ENCODE peak calls at places on chromosomes 11 and 22, in eight cellular contexts. R is cardiac fibroblast, G is GM13976, J is mammary epithelial cell, O is ovary, W is breast epithelium, K is sigmoid colon, F is PC-3. D is an unnamed sample.

GRCh38 chr22:27775698-27776409 is 25.7 kb downstream of the MN1 start:
- DNase-seq in R (no peak), G (no peak), J (no peak), O (no peak), W (no peak), K (no peak), F (no peak), D (no peak)

GRCh38 chr22:38652858-38653257 is 3.3 kb downstream of the FAM227A start:
- DNase-seq in R (no peak), G (no peak), J (no peak), O (no peak), W (no peak), K (no peak), F (no peak), D (no peak)

GRCh38 chr22:40540265-40540664 is 96.3 kb downstream of the MRTFA start:
- DNase-seq in R (no peak), G (no peak), J (no peak), O (no peak), W (no peak), K (no peak), F (no peak), D (no peak)

GRCh38 chr11:126485021-126485781 is 129.7 kb downstream of the ST3GAL4 start:
- DNase-seq in R (peak; percentile 27), G (no peak), J (peak; percentile 14), O (no peak), W (no peak), K (peak; percentile 53), F (peak; percentile 21), D (no peak)

GRCh38 chr11:44944181-44944852 is 6.4 kb downstream of the TP53I11 start:
- DNase-seq in R (no peak), G (no peak), J (no peak), O (no peak), W (no peak), K (no peak), F (no peak), D (no peak)

GRCh38 chr22:41504397-41504796 is 35.5 kb downstream of the ACO2 start:
- DNase-seq in R (peak; percentile 83), G (no peak), J (peak; percentile 26), O (no peak), W (no peak), K (no peak), F (no peak), D (peak; percentile 81)

GRCh38 chr11:71580057-71581003 is 2.3 kb downstream of the KRTAP5-11 start:
- DNase-seq in R (peak; percentile 92), G (peak; percentile 65), J (peak; percentile 54), O (peak; percentile 33), W (peak; percentile 63), K (peak; percentile 76), F (peak; percentile 88), D (peak; percentile 78)

GRCh38 chr11:30823119-30823518 is 237.0 kb upstream of the MPPED2 start:
- DNase-seq in R (no peak), G (no peak), J (no peak), O (no peak), W (no peak), K (no peak), F (no peak), D (no peak)

GRCh38 chr22:28736296-28737155 is 5.1 kb downstream of the CHEK2 start:
- DNase-seq in R (no peak), G (no peak), J (no peak), O (no peak), W (no peak), K (no peak), F (no peak), D (no peak)

GRCh38 chr22:21918466-21919185 is 34.0 kb downstream of the PPM1F start:
- DNase-seq in R (no peak), G (no peak), J (no peak), O (peak; percentile 4), W (no peak), K (no peak), F (no peak), D (no peak)

GRCh38 chr22:28172948-28173360 is 253.9 kb upstream of the PITPNB start:
- DNase-seq in R (no peak), G (no peak), J (peak; percentile 80), O (no peak), W (no peak), K (no peak), F (peak; percentile 55), D (peak; percentile 4)

GRCh38 chr11:104151404-104152204 is 12.3 kb downstream of the PDGFD start:
- DNase-seq in R (peak; percentile 43), G (no peak), J (no peak), O (no peak), W (no peak), K (no peak), F (peak; percentile 48), D (peak; percentile 43)

GRCh38 chr11:68213555-68214172 is 568 bp upstream of the KMT5B start:
- DNase-seq in R (peak; percentile 94), G (peak; percentile 89), J (peak; percentile 91), O (peak; percentile 91), W (peak; percentile 80), K (peak; percentile 96), F (peak; percentile 91), D (peak; percentile 81)

GRCh38 chr11:68214173-68215086 is 1.3 kb upstream of the KMT5B start:
- DNase-seq in R (no peak), G (peak; percentile 56), J (no peak), O (peak; percentile 60), W (peak; percentile 35), K (no peak), F (no peak), D (no peak)

GRCh38 chr11:68213135-68213515 is at the start of gene KMT5B:
- DNase-seq in R (peak; percentile 57), G (peak; percentile 58), J (no peak), O (peak; percentile 74), W (no peak), K (no peak), F (peak; percentile 45), D (peak; percentile 32)

GRCh38 chr11:68211546-68211945 is 1.6 kb downstream of the KMT5B start:
- DNase-seq in R (no peak), G (no peak), J (no peak), O (no peak), W (peak; percentile 35), K (no peak), F (peak; percentile 37), D (no peak)

DNA sequence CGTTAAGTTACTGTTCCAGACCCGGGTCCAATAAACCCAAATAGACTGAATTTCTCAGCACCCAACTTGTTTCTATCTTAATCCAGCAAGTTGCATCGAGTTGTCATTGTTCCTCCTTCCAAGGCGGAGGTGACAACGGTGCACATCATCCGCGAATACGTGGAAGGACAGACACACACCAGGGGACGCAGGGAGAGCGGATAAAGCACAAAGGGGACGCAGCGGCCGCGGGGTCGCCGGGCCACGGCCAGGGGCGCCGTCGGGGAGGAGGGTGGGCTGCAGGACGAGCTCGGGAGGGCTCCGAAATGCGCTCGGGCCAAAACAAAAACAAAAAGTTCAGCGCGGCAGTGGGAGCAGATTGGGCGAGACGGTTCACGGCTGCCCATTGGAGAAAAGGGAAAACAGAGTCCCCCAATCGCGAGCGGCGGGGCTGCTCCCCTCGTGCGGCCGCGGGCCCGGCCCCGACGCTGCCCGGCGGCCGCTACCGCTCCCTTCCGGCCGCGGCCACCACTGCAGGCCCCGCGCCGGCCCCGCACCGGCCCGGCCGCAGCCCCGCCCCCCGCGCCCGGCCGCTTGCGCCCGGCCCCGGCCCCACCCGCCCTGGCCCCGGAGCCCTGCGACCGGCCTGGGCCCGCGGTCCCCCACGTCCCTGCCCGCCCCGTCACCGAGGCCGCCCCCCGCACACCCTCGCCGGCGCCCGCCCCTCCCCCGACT is 518 bp downstream of the KMT5B start:
- DNase-seq in R (peak; percentile 73), G (peak; percentile 89), J (peak; percentile 69), O (peak; percentile 75), W (peak; percentile 59), K (peak; percentile 91), F (peak; percentile 80), D (peak; percentile 78)
- TF ChIP-seq CTCF in R (peak; percentile 5), G (peak; percentile 40), J (peak; percentile 26), O (peak; percentile 31), W (peak; percentile 33), K (no peak), F (peak; percentile 28), D (no peak)

DNA sequence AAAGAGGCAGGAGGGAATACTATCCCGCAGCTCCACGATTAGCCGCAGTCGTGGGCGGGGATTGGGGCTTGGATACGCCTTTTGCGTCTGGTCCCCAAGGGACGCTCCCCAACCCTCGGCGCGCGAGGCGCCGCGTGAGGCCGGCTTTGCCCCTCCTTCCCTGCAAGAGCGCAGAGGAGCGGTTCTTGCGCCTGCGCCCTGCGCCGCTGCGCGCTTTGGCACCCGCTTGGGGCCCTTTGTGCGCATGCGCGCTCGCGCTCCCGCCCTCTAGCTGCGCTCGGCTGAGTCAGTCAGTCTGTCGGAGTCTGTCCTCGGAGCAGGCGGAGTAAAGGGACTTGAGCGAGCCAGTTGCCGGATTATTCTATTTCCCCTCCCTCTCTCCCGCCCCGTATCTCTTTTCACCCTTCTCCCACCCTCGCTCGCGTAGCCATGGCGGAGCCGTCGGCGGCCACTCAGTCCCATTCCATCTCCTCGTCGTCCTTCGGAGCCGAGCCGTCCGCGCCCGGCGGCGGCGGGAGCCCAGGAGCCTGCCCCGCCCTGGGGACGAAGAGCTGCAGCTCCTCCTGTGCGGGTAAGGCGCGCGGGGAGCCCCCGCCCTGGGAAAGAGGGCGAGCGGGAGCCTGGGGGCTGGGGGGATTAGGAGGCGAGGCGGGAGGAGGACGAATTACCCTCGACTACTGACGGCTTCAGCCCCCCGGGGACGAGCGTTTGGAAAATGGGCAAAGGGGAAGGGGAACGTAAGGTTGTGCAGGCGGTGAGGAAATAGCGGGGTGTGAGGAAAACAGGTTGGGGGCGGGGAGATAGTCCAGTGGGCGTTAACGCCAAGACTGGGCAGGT is at the start of gene RTN3:
- DNase-seq in R (peak; percentile 98), G (peak; percentile 98), J (peak; percentile 98), O (peak; percentile 96), W (peak; percentile 93), K (peak; percentile 98), F (peak; percentile 100), D (peak; percentile 97)
- TF ChIP-seq CTCF in R (no peak), G (no peak), J (peak; percentile 8), O (no peak), W (no peak), K (no peak), F (no peak), D (no peak)

GRCh38 chr11:117519170-117519569 is 191.5 kb downstream of the CEP164 start:
- DNase-seq in R (no peak), G (no peak), J (no peak), O (no peak), W (no peak), K (no peak), F (no peak), D (no peak)
- TF ChIP-seq CTCF in R (no peak), G (no peak), J (no peak), O (no peak), W (no peak), K (no peak), F (no peak), D (no peak)

GRCh38 chr11:102452461-102453285 is at the start of gene TMEM123:
- DNase-seq in R (peak; percentile 52), G (peak; percentile 89), J (peak; percentile 67), O (peak; percentile 86), W (peak; percentile 61), K (peak; percentile 92), F (peak; percentile 67), D (peak; percentile 65)

GRCh38 chr11:102453286-102453797 is 777 bp upstream of the TMEM123 start:
- DNase-seq in R (no peak), G (no peak), J (peak; percentile 49), O (no peak), W (peak; percentile 43), K (no peak), F (peak; percentile 42), D (peak; percentile 37)

GRCh38 chr11:102451041-102451692 is 1.4 kb downstream of the TMEM123 start:
- DNase-seq in R (no peak), G (no peak), J (no peak), O (no peak), W (no peak), K (no peak), F (no peak), D (no peak)

GRCh38 chr11:102449651-102450570 is 2.7 kb downstream of the TMEM123 start:
- DNase-seq in R (no peak), G (no peak), J (no peak), O (no peak), W (no peak), K (no peak), F (no peak), D (no peak)

GRCh38 chr11:102451693-102452460 is 688 bp downstream of the TMEM123 start:
- DNase-seq in R (peak; percentile 55), G (peak; percentile 76), J (peak; percentile 58), O (peak; percentile 65), W (peak; percentile 52), K (peak; percentile 83), F (peak; percentile 67), D (peak; percentile 62)
- TF ChIP-seq CTCF in R (no peak), G (peak; percentile 23), J (peak; percentile 25), O (no peak), W (no peak), K (no peak), F (peak; percentile 44), D (no peak)